ENCODE peak calls at places on chromosomes 12 and 14, in four cellular contexts. A, G, E and W are unnamed samples.

GRCh38 chr12:105977256-105978051 is 161.3 kb downstream of the NUAK1 start:
- DNase-seq in A (no peak), G (no peak), E (peak), W (no peak)

GRCh38 chr12:62466596-62467411 is at the start of gene MON2:
- DNase-seq in A (peak), G (peak), E (peak), W (peak)

GRCh38 chr12:95549392-95550084 is 1.7 kb downstream of the USP44 start:
- DNase-seq in A (no peak), G (no peak), E (no peak), W (no peak)

GRCh38 chr12:52260351-52261210 is 13.9 kb upstream of the KRT86 start:
- DNase-seq in A (no peak), G (no peak), E (no peak), W (no peak)

GRCh38 chr14:77390188-77390587 is 13.0 kb downstream of the SAMD15 start:
- DNase-seq in A (no peak), G (no peak), E (no peak), W (no peak)

GRCh38 chr12:93167841-93168492 is 209.8 kb upstream of the NUDT4 start:
- DNase-seq in A (no peak), G (no peak), E (peak), W (no peak)

GRCh38 chr12:47832263-47832933 is 12.7 kb upstream of the HDAC7 start:
- DNase-seq in A (no peak), G (no peak), E (no peak), W (peak)

GRCh38 chr14:73452341-73453191 is 5.8 kb downstream of the NUMB start:
- DNase-seq in A (no peak), G (no peak), E (no peak), W (no peak)

GRCh38 chr12:8156416-8156815 is 399 bp upstream of the ZNF705A start:
- DNase-seq in A (no peak), G (no peak), E (no peak), W (no peak)

GRCh38 chr12:112243255-112243965 is 118.0 kb downstream of the TRAFD1 start:
- DNase-seq in A (no peak), G (no peak), E (no peak), W (no peak)

GRCh38 chr14:105021656-105022275 is 883 bp upstream of the CDCA4 start:
- DNase-seq in A (peak), G (no peak), E (peak), W (no peak)

GRCh38 chr14:22819191-22819988 is 4.2 kb upstream of the SLC7A7 start:
- DNase-seq in A (no peak), G (no peak), E (peak), W (no peak)

GRCh38 chr12:88552672-88553079 is 27.6 kb downstream of the KITLG start:
- DNase-seq in A (no peak), G (no peak), E (no peak), W (no peak)

GRCh38 chr12:19044877-19045276 is 84.7 kb upstream of the PLEKHA5 start:
- DNase-seq in A (no peak), G (no peak), E (no peak), W (no peak)

GRCh38 chr12:121797937-121798801 is 4.7 kb upstream of the RHOF start:
- DNase-seq in A (no peak), G (no peak), E (peak), W (no peak)

GRCh38 chr12:62693291-62694040 is 226.8 kb downstream of the MON2 start:
- DNase-seq in A (no peak), G (no peak), E (no peak), W (no peak)

GRCh38 chr12:129075451-129076208 is 222.4 kb downstream of the GLT1D1 start:
- DNase-seq in A (peak), G (no peak), E (no peak), W (no peak)

GRCh38 chr12:122031342-122032216 is 9.9 kb downstream of the BCL7A start:
- DNase-seq in A (peak), G (no peak), E (peak), W (peak)

GRCh38 chr14:91315844-91316267 is 71.4 kb upstream of the GPR68 start:
- DNase-seq in A (no peak), G (peak), E (peak), W (peak)

GRCh38 chr12:131799828-131800593 is 28.2 kb upstream of the MMP17 start:
- DNase-seq in A (no peak), G (no peak), E (no peak), W (no peak)

GRCh38 chr12:66398931-66399625 is 96.8 kb downstream of the HELB start:
- DNase-seq in A (no peak), G (no peak), E (no peak), W (no peak)

GRCh38 chr14:23141706-23142467 is 22.8 kb upstream of the CEBPE start:
- DNase-seq in A (peak), G (no peak), E (peak), W (no peak)

GRCh38 chr14:24058951-24059475 is 7.2 kb downstream of the CARMIL3 start:
- DNase-seq in A (no peak), G (no peak), E (no peak), W (no peak)

GRCh38 chr14:76968621-76969063 is 59.9 kb downstream of the IRF2BPL start:
- DNase-seq in A (no peak), G (no peak), E (peak), W (no peak)

GRCh38 chr14:97539884-97540283 is 742.7 kb downstream of the VRK1 start:
- DNase-seq in A (no peak), G (no peak), E (no peak), W (no peak)

GRCh38 chr14:91509083-91509877 is 830 bp downstream of the PPP4R3A start:
- DNase-seq in A (peak), G (peak), E (peak), W (peak)

GRCh38 chr12:127487031-127487430 is 779.9 kb upstream of the TMEM132C start:
- DNase-seq in A (no peak), G (no peak), E (no peak), W (no peak)

GRCh38 chr12:56315626-56316473 is at the start of gene CNPY2:
- DNase-seq in A (peak), G (peak), E (peak), W (peak)

GRCh38 chr12:56315256-56315625 is 547 bp downstream of the CNPY2 start:
- DNase-seq in A (peak), G (no peak), E (peak), W (no peak)

GRCh38 chr12:56321027-56321426 is 5.2 kb upstream of the CNPY2 start:
- DNase-seq in A (no peak), G (no peak), E (no peak), W (no peak)

DNA sequence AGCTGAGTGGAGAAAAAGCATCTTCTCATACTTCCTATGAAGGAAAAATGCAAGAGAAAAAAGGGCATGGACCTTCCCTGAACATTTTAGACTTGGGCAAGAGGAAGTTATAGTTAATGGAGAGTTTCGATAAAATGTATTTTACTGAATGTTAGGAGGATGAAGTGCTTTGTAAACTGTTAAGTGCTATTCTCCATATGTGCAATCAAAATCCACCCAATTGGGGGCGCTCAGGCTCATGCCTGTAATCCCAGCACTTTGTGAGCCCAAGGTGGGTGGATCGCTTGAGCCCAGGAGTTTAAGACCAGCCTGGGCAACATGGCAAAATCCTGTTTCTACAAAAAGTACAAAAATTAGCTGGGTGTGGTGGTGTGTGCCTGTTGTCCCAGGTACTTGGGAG is 1.9 kb upstream of the CNPY2 start:
- DNase-seq in A (no peak), G (no peak), E (no peak), W (no peak)
- TF ChIP-seq CTCF in A (no peak), G (no peak), E (no peak), W (no peak)

GRCh38 chr12:23472329-23472971 is 477.0 kb downstream of the SOX5 start:
- DNase-seq in A (no peak), G (no peak), E (no peak), W (no peak)
- TF ChIP-seq CTCF in A (no peak), G (no peak), E (no peak), W (no peak)

DNA sequence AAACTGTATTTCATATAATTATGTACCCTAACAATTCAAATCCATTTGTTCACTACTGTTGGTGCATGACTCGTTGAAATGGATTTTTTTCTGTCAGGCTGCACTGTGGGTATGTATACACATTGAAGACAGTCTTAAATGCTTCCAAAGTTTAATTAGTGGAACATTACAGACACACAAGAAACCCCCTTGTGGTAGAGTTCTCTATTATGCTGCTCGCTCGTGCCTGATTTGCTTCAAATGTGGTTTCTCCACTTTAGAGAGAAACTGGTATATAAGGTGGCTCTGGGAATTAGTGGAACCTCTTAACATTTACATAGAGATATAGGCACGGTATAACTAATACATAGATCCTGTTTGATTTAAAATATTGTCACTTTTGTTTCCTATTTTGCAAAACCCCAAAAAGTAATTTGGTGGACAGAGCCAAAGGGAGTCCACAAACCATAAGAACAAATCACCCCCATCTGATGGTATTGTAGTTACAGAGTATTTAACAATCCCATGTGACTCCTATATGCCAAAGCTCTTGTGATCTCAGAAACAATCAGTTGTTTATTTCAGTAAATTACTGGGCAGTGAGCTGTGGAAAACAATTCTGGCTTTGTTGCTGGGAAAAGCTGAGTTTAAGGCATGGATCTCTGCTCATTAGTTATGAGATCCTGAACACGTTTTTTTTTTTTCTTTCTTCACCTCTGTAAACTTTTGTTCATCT is 159.5 kb downstream of the BRMS1L start:
- DNase-seq in A (no peak), G (no peak), E (no peak), W (no peak)
- TF ChIP-seq CTCF in A (no peak), G (no peak), E (no peak), W (no peak)

GRCh38 chr12:13044002-13044858 is at the start of gene FAM234B:
- DNase-seq in A (peak), G (peak), E (peak), W (peak)
- TF ChIP-seq CTCF in A (no peak), G (no peak), E (peak), W (no peak)

GRCh38 chr12:3313655-3314305 is 177.2 kb upstream of the PRMT8 start:
- DNase-seq in A (no peak), G (no peak), E (no peak), W (no peak)
- TF ChIP-seq CTCF in A (peak), G (no peak), E (no peak), W (no peak)

GRCh38 chr12:124370384-124370783 is 75.5 kb downstream of the RFLNA start:
- DNase-seq in A (no peak), G (no peak), E (no peak), W (no peak)

GRCh38 chr12:124370851-124371250 is 76.0 kb downstream of the RFLNA start:
- DNase-seq in A (no peak), G (no peak), E (no peak), W (no peak)

GRCh38 chr12:124368421-124369032 is 73.6 kb downstream of the RFLNA start:
- DNase-seq in A (no peak), G (no peak), E (no peak), W (no peak)

GRCh38 chr12:124369901-124370378 is 75.0 kb downstream of the RFLNA start:
- DNase-seq in A (no peak), G (no peak), E (no peak), W (no peak)

DNA sequence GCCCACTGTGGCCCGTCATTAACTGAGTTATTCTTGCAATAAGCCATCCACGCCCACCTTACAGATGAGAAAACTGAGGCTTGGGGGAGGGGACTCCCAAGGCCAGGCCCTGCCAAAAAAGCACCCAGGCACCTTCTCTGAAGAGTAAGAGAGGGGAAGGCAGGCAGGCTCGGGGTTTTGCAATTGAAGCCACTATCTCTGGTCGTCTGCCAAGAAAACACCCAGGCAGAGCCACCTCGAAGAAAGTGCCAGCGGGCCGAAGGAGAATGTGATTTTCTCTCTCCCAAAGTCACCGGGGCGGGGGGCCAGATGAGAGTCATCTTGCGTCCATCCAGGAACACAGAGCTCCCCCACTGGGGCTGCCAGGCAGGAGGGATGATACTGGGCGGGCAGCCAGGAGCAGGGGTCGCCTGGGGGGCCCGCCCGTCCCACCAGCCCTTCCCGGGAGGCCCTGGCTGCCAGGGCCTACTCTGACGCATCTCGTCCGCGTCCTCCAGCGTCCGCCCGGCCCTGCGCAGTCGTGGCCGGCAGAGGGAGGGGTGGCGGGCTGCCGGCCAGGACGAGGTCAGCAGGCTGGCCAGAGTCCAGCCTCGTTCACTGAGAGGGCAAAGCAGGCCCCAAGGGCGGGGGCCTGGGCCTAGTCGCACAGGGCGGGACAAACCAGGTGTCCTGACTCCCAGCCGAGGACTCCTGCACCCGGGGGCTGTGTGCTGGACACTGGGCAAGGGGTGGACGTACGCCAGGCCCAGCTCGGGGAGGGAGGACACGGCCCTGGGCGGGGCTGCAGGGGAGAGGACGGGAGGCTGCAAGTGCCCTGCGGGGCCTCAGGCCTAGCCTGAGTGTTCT is 74.4 kb downstream of the RFLNA start:
- DNase-seq in A (no peak), G (no peak), E (peak), W (no peak)
- TF ChIP-seq CTCF in A (no peak), G (no peak), E (peak), W (no peak)

GRCh38 chr12:5773550-5773949 is 171.5 kb downstream of the ANO2 start:
- DNase-seq in A (no peak), G (no peak), E (no peak), W (no peak)
- TF ChIP-seq CTCF in A (no peak), G (no peak), E (no peak), W (no peak)

GRCh38 chr12:33267641-33268040 is 172.0 kb downstream of the SYT10 start:
- DNase-seq in A (no peak), G (no peak), E (no peak), W (no peak)
- TF ChIP-seq CTCF in A (no peak), G (no peak), E (no peak), W (no peak)

DNA sequence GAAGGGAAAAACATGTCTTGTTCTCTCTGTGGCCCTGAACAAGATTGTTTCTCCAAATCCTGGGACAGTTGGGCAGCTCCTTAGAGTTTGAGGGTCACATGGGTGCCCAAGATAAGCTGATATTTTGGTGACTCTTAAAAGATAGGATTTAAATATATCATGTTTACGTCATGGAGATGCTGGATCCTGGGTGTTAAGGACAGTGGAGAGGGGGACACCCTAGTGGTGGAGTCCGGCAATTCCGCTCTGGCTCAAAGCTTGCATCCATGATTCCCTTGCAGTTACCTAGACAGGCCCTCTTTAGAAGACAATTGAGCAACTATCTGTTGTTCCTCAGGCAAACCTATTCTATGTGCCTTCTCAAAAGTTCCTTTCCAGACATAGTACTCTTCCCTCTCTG is 101.8 kb downstream of the CMKLR1 start:
- DNase-seq in A (no peak), G (no peak), E (no peak), W (no peak)
- TF ChIP-seq CTCF in A (no peak), G (no peak), E (no peak), W (no peak)